ENCODE peak calls at places on chromosomes 13 and 19, in five cellular contexts. L is CD8-positive, alpha-beta T cell; X is dorsolateral prefrontal cortex; R is neural crest cell; P is tibial artery. Q is an unnamed sample.

GRCh38 chr13:43307921-43308433 is 284.6 kb downstream of the DNAJC15 start:
- DNase-seq in L (no peak), X (no peak), R (no peak), P (peak), Q (no peak)

GRCh38 chr13:43113603-43114002 is 90.2 kb downstream of the DNAJC15 start:
- DNase-seq in L (no peak), X (no peak), R (no peak), P (no peak), Q (no peak)

GRCh38 chr19:3304871-3305423 is 61.4 kb upstream of the NFIC start:
- DNase-seq in L (peak), X (peak), R (peak), P (peak), Q (peak)

GRCh38 chr13:63408227-63409202 is 1992.9 kb upstream of the PCDH20 start:
- DNase-seq in L (no peak), X (no peak), R (no peak), P (no peak), Q (no peak)

GRCh38 chr19:33484226-33484774 is 37.3 kb downstream of the PEPD start:
- DNase-seq in L (no peak), X (no peak), R (no peak), P (peak), Q (no peak)

GRCh38 chr13:48233886-48234488 is 981 bp downstream of the ITM2B start:
- DNase-seq in L (no peak), X (no peak), R (no peak), P (no peak), Q (no peak)

GRCh38 chr19:43699506-43700367 is 16.1 kb upstream of the IRGC start:
- DNase-seq in L (no peak), X (no peak), R (peak), P (no peak), Q (peak)

GRCh38 chr19:46478356-46478986 is 7.1 kb upstream of the PNMA8A start:
- DNase-seq in L (no peak), X (no peak), R (no peak), P (no peak), Q (no peak)

GRCh38 chr19:33171222-33171795 is 22.8 kb upstream of the LRP3 start:
- DNase-seq in L (no peak), X (no peak), R (no peak), P (no peak), Q (no peak)

GRCh38 chr13:108957369-108958012 is 328.1 kb downstream of the MYO16 start:
- DNase-seq in L (no peak), X (no peak), R (no peak), P (no peak), Q (no peak)

GRCh38 chr19:7578127-7578526 is 17.5 kb upstream of the CAMSAP3 start:
- DNase-seq in L (no peak), X (no peak), R (no peak), P (no peak), Q (no peak)

GRCh38 chr13:112735791-112736190 is 46.0 kb downstream of the ATP11A start:
- DNase-seq in L (no peak), X (no peak), R (no peak), P (no peak), Q (no peak)

GRCh38 chr13:98368019-98368418 is 190.9 kb upstream of the RNF113B start:
- DNase-seq in L (no peak), X (no peak), R (no peak), P (no peak), Q (no peak)

GRCh38 chr19:56170261-56170660 is 5.5 kb upstream of the GALP start:
- DNase-seq in L (no peak), X (no peak), R (no peak), P (no peak), Q (no peak)

GRCh38 chr13:31681133-31681532 is 58.2 kb upstream of the RXFP2 start:
- DNase-seq in L (no peak), X (no peak), R (no peak), P (no peak), Q (no peak)

GRCh38 chr19:43784981-43785808 is 4.4 kb upstream of the KCNN4 start:
- DNase-seq in L (peak), X (no peak), R (peak), P (peak), Q (peak)

GRCh38 chr13:94114166-94114565 is 365.3 kb downstream of the DCT start:
- DNase-seq in L (no peak), X (no peak), R (no peak), P (no peak), Q (no peak)

GRCh38 chr19:18637644-18638630 is 1.1 kb downstream of the KLHL26 start:
- DNase-seq in L (no peak), X (no peak), R (no peak), P (no peak), Q (no peak)

GRCh38 chr19:36073121-36073876 is 18.6 kb downstream of the WDR62 start:
- DNase-seq in L (no peak), X (no peak), R (no peak), P (no peak), Q (no peak)

GRCh38 chr19:44749318-44749717 is 810 bp downstream of the BCL3 start:
- DNase-seq in L (no peak), X (no peak), R (no peak), P (no peak), Q (no peak)

GRCh38 chr19:8635422-8635821 is 5.0 kb downstream of the NFILZ start:
- DNase-seq in L (no peak), X (no peak), R (no peak), P (no peak), Q (no peak)

GRCh38 chr13:35343417-35343816 is 133.1 kb downstream of the MAB21L1 start:
- DNase-seq in L (no peak), X (no peak), R (peak), P (no peak), Q (no peak)

GRCh38 chr13:63044617-63045016 is 1629.0 kb upstream of the PCDH20 start:
- DNase-seq in L (no peak), X (no peak), R (no peak), P (no peak), Q (no peak)

GRCh38 chr19:2047449-2048103 is 3.5 kb downstream of the MKNK2 start:
- DNase-seq in L (no peak), X (peak), R (no peak), P (peak), Q (no peak)

GRCh38 chr19:54136086-54136863 is 1.3 kb upstream of the CNOT3 start:
- DNase-seq in L (no peak), X (no peak), R (no peak), P (no peak), Q (no peak)

GRCh38 chr13:58151452-58151851 is 519.9 kb downstream of the PCDH17 start:
- DNase-seq in L (no peak), X (no peak), R (no peak), P (no peak), Q (no peak)

GRCh38 chr13:95083758-95084157 is 217.5 kb downstream of the ABCC4 start:
- DNase-seq in L (no peak), X (no peak), R (no peak), P (no peak), Q (no peak)

DNA sequence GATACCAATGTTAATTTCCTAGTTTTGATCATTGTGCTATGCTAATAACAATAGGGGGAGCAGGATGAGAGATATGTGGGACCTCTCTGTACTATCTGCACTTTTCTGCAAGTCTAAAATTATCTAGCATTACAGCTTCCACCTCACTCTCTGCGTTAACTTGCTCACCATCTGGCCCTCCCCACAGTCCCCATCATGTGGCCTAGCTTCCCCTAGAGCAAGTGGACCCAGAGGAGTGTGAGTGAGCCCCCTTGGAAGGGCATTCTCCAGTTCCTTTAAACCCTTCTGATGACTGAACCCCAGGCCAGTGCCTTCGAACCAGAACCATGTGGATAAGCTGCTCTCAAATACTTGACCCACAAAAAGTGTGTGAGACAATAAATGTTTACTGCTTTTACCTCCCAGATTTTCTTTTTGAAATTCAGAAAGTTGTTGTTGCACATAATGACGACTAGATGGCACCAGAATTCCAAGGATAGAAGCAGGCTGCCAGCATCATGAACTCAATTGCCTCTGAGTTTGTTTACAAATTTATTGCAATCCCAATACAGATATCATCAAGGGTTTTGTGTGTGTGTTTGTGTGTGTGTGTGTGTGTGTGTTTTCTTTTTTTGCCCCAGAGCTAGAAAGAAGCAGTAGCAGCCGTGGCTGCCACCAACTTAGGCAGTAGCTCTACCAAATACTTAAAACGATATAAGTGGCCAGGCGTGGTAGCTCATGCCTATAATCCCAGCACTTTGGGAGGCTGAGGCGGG is 49.0 kb upstream of the ZNF780A start:
- DNase-seq in L (no peak), X (peak), R (no peak), P (no peak), Q (no peak)
- TF ChIP-seq CTCF in L (peak), X (peak), R (peak), P (peak), Q (peak)

GRCh38 chr13:92573467-92574057 is 653.0 kb upstream of the GPC6 start:
- DNase-seq in L (no peak), X (no peak), R (no peak), P (no peak), Q (peak)
- TF ChIP-seq CTCF in L (no peak), X (no peak), R (peak), P (no peak), Q (peak)

DNA sequence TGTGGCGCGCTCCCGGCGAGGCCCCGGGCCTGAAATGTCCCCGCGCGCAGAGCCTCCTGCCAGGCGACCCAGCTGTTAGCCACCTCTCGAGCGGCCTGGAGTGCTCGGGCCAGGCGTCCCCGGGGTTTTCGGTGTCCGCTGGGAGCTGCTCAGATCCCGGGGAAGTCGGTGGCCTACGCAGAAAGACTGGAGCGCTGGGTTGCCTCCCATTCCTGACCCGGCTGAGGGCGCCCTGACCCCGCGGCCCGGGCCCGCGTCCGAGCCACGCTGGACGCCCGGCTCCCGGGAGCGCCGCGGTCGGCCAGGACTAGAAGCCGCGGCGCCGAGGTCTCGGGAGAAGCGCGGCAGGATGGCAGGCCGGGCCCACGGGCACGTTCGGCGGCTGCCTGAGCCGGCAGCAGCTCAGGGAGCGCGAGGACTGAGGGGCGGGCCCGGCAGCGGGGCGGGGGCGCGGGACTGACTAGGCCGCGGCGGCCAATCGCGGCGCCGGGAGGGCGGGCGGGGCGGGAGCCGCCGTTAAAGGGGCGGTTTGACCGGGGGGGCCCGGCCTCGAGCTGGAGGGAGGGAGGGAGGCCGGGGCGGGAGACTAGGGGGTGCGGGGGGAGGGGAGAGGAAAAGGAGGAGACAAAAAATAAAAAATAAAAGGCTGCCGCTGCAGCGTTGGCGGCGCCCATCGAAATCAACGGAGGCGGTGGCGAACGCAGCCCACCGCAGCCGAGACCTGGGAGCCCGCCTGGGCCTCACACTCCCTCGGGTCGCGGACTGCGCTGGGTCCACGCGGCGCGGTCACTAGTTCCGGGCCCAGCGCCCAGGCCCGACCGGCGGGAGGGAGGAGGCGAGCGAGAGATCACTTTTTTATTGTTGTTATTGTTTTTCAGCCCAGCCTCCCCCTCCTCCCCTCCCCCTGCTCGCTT is 1.1 kb upstream of the ZIC2 start:
- DNase-seq in L (peak), X (peak), R (no peak), P (peak), Q (peak)
- TF ChIP-seq CTCF in L (no peak), X (no peak), R (no peak), P (peak), Q (no peak)

GRCh38 chr13:96141032-96141431 is 51.1 kb downstream of the HS6ST3 start:
- DNase-seq in L (no peak), X (no peak), R (no peak), P (no peak), Q (no peak)
- TF ChIP-seq CTCF in L (no peak), X (no peak), R (peak), P (no peak), Q (no peak)

GRCh38 chr13:50081106-50081898 is 66.1 kb downstream of the KCNRG start:
- DNase-seq in L (peak), X (peak), R (peak), P (peak), Q (peak)
- TF ChIP-seq CTCF in L (peak), X (no peak), R (peak), P (no peak), Q (no peak)

DNA sequence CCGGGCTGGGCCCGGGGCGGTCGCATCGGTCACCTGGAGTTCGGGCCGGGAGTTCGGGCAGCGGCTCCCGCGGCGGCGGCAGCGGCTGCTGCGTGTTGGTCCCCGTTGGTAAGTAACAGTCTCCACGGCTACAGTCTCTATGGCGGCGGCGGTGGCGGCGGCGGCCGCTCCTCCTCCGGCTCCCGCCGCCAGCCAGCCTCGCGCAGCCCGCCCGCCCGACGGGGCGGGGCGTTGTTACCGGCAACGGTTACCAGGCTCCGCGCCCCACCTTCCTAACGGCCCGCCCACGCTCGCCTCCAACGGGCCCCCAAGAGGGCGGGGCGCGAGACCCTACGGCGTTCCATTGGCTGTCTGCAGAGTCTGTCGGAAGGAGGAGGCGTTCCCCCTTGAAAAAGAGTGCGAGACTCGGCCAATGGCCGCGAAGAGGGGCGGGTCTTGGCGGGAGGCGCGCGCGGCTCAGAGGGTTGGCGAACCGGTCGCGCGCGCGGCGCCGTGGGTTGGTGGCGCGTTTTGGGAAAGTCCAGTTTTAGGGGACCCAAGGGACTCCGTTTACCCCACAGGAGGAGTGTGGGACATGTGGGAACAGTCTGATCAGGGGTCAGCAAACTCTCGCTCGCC is at the start of gene RFX2:
- DNase-seq in L (peak), X (peak), R (peak), P (peak), Q (peak)
- TF ChIP-seq CTCF in L (no peak), X (no peak), R (no peak), P (no peak), Q (no peak)

GRCh38 chr19:57290970-57291369 is 10.7 kb downstream of the ZNF460 start:
- DNase-seq in L (no peak), X (no peak), R (no peak), P (no peak), Q (no peak)

GRCh38 chr19:57293719-57294118 is 13.4 kb downstream of the ZNF460 start:
- DNase-seq in L (no peak), X (no peak), R (no peak), P (no peak), Q (no peak)

GRCh38 chr19:57288373-57288772 is 8.1 kb downstream of the ZNF460 start:
- DNase-seq in L (no peak), X (no peak), R (no peak), P (no peak), Q (no peak)
- TF ChIP-seq CTCF in L (no peak), X (no peak), R (no peak), P (no peak), Q (no peak)

GRCh38 chr19:51511353-51511752 is 9.8 kb upstream of the SIGLEC12 start:
- DNase-seq in L (no peak), X (no peak), R (no peak), P (no peak), Q (peak)
- TF ChIP-seq CTCF in L (no peak), X (no peak), R (peak), P (no peak), Q (peak)

DNA sequence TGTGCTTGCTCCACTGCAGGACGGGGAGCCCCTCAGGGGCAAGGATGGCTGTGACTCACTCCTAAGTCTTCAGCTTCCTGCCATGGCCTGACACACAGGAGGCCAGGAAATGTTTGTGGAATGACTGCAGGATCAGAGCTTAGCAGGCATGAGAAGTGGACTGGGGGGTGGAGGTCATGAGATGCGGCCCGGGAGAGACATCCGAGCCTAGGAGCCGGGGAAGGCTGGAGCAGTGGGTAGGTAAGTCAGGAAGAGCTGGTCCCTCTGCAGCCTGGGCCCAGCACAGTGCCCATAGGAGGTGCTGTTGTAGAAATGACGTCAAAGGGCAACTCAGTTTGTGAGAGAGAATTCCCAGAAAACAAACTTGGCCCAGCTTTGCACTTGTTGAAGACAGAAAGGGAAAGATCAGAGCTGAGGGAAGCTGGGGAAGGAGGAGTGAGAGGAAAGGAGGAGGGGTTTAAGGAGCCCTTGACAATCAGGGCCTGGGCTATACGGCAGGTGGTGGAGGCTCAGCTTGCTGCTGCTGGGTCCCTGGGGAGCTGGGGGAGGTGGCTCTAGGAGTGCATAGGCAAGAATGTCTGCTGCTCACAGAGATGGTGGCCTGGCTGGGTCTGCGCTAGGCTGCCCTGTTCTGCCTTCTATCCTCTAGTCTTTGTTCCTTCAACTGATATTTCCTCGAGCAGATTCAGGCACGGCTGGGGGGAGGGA is 18.5 kb downstream of the POU2F2 start:
- DNase-seq in L (no peak), X (no peak), R (no peak), P (no peak), Q (peak)
- TF ChIP-seq CTCF in L (no peak), X (no peak), R (no peak), P (no peak), Q (no peak)